ENCODE peak calls at places on chromosomes 7 and 10, in nine cellular contexts. H is mesenchymal stem cell; V is amniotic epithelial cell; A is activated naive CD4-positive, alpha-beta T cell treated with anti-CD3 and anti-CD28 coated beads for 36 hours; C is T-helper 1 cell; N is amniotic stem cell; D is Calu3; Z is activated CD4-positive, alpha-beta T cell treated with anti-CD3 and anti-CD28 coated beads, Interleukin-2, amount 50 U/mL, for 1 hour; M is T follicular helper cell. P is an unnamed sample.

GRCh38 chr10:91635401-91636400 is 2.8 kb upstream of the PPP1R3C start:
- DNase-seq in H (peak), V (peak), A (peak), C (no peak), N (peak), D (peak), Z (peak), M (peak), P (peak)

GRCh38 chr7:132773527-132773956 is 197.3 kb upstream of the PLXNA4 start:
- DNase-seq in H (no peak), V (peak), A (no peak), C (no peak), N (no peak), D (no peak), Z (no peak), M (no peak), P (peak)

GRCh38 chr7:21142081-21142480 is 285.8 kb upstream of the SP4 start:
- DNase-seq in H (no peak), V (no peak), A (no peak), C (no peak), N (no peak), D (peak), Z (no peak), M (no peak), P (no peak)

GRCh38 chr7:73978681-73979563 is 49.1 kb upstream of the ELN start:
- DNase-seq in H (no peak), V (peak), A (peak), C (no peak), N (no peak), D (peak), Z (no peak), M (no peak), P (peak)

GRCh38 chr10:63297941-63298340 is 164.8 kb downstream of the NRBF2 start:
- DNase-seq in H (no peak), V (no peak), A (no peak), C (no peak), N (no peak), D (no peak), Z (no peak), M (no peak), P (no peak)

GRCh38 chr10:129758180-129758579 is 205.9 kb downstream of the EBF3 start:
- DNase-seq in H (no peak), V (no peak), A (no peak), C (no peak), N (no peak), D (no peak), Z (no peak), M (no peak), P (no peak)

GRCh38 chr7:100574362-100575205 is 884 bp upstream of the SAP25 start:
- DNase-seq in H (no peak), V (no peak), A (no peak), C (no peak), N (no peak), D (no peak), Z (no peak), M (no peak), P (no peak)

GRCh38 chr7:69624431-69624830 is 26.2 kb downstream of the AUTS2 start:
- DNase-seq in H (no peak), V (no peak), A (no peak), C (no peak), N (no peak), D (no peak), Z (no peak), M (no peak), P (no peak)

GRCh38 chr10:98632456-98633150 is 185.9 kb upstream of the HPS1 start:
- DNase-seq in H (no peak), V (no peak), A (no peak), C (no peak), N (no peak), D (no peak), Z (no peak), M (no peak), P (no peak)

P was measured in epithelial cell of esophagus.